ENCODE peak calls at places on chromosomes 6 and 20, in seven cellular contexts. One of them, this sample, is unnamed.
A peak's percentile ranks its signal among the peaks of the same experiment; 100 is the strongest.

GRCh38 chr6:7461416-7461815 is 71.8 kb downstream of the RIOK1 start:
- DNase-seq in AG09309: no peak
- DNase-seq in astrocyte of the spinal cord: no peak
- DNase-seq in fibroblast of the aortic adventitia: no peak
- DNase-seq in tibial nerve: no peak
- DNase-seq in ascending aorta: no peak
- DNase-seq in thyroid gland: no peak
- DNase-seq in this sample: no peak

GRCh38 chr6:140178550-140179334 is 804.3 kb upstream of the CITED2 start:
- DNase-seq in fibroblast of the aortic adventitia: peak; percentile 92
- DNase-seq in tibial nerve: no peak
- DNase-seq in thyroid gland: no peak
- DNase-seq in ascending aorta: no peak
- DNase-seq in astrocyte of the spinal cord: peak; percentile 29
- DNase-seq in AG09309: peak; percentile 75
- DNase-seq in this sample: peak; percentile 49

GRCh38 chr20:1624811-1625690 is 5.2 kb upstream of the SIRPB1 start:
- DNase-seq in fibroblast of the aortic adventitia: no peak
- DNase-seq in ascending aorta: no peak
- DNase-seq in AG09309: no peak
- DNase-seq in astrocyte of the spinal cord: no peak
- DNase-seq in tibial nerve: no peak
- DNase-seq in thyroid gland: no peak
- DNase-seq in this sample: no peak

GRCh38 chr6:144283781-144284473 is 1.2 kb upstream of the UTRN start:
- DNase-seq in tibial nerve: no peak
- DNase-seq in astrocyte of the spinal cord: peak; percentile 51
- DNase-seq in AG09309: no peak
- DNase-seq in ascending aorta: no peak
- DNase-seq in fibroblast of the aortic adventitia: peak; percentile 63
- DNase-seq in thyroid gland: no peak
- DNase-seq in this sample: peak; percentile 62

GRCh38 chr6:71642120-71642519 is 244.2 kb upstream of the RIMS1 start:
- DNase-seq in astrocyte of the spinal cord: no peak
- DNase-seq in fibroblast of the aortic adventitia: no peak
- DNase-seq in AG09309: no peak
- DNase-seq in tibial nerve: no peak
- DNase-seq in thyroid gland: no peak
- DNase-seq in ascending aorta: no peak
- DNase-seq in this sample: no peak

GRCh38 chr6:111992851-111993250 is 61.1 kb upstream of the CCN6 start:
- DNase-seq in astrocyte of the spinal cord: peak; percentile 55
- DNase-seq in fibroblast of the aortic adventitia: no peak
- DNase-seq in AG09309: no peak
- DNase-seq in thyroid gland: no peak
- DNase-seq in ascending aorta: no peak
- DNase-seq in tibial nerve: no peak
- DNase-seq in this sample: peak; percentile 56

GRCh38 chr6:169824848-169825557 is 73.6 kb downstream of the ERMARD start:
- DNase-seq in thyroid gland: no peak
- DNase-seq in tibial nerve: no peak
- DNase-seq in AG09309: no peak
- DNase-seq in ascending aorta: no peak
- DNase-seq in astrocyte of the spinal cord: no peak
- DNase-seq in fibroblast of the aortic adventitia: no peak
- DNase-seq in this sample: no peak

GRCh38 chr6:168032383-168032760 is 34.9 kb downstream of the KIF25 start:
- DNase-seq in AG09309: peak; percentile 46
- DNase-seq in ascending aorta: no peak
- DNase-seq in fibroblast of the aortic adventitia: peak; percentile 67
- DNase-seq in tibial nerve: no peak
- DNase-seq in astrocyte of the spinal cord: peak; percentile 84
- DNase-seq in thyroid gland: no peak
- DNase-seq in this sample: peak; percentile 80

GRCh38 chr20:59441306-59441705 is 140.9 kb downstream of the EDN3 start:
- DNase-seq in thyroid gland: no peak
- DNase-seq in fibroblast of the aortic adventitia: no peak
- DNase-seq in astrocyte of the spinal cord: no peak
- DNase-seq in tibial nerve: no peak
- DNase-seq in AG09309: no peak
- DNase-seq in ascending aorta: no peak
- DNase-seq in this sample: no peak

GRCh38 chr6:127177030-127177928 is 58.8 kb downstream of the RSPO3 start:
- DNase-seq in astrocyte of the spinal cord: peak; percentile 37
- DNase-seq in AG09309: peak; percentile 70
- DNase-seq in thyroid gland: no peak
- DNase-seq in fibroblast of the aortic adventitia: peak; percentile 91
- DNase-seq in ascending aorta: no peak
- DNase-seq in tibial nerve: no peak
- DNase-seq in this sample: peak; percentile 68

GRCh38 chr6:14502551-14502950 is 385.0 kb downstream of the CD83 start:
- DNase-seq in ascending aorta: no peak
- DNase-seq in fibroblast of the aortic adventitia: no peak
- DNase-seq in tibial nerve: no peak
- DNase-seq in AG09309: no peak
- DNase-seq in astrocyte of the spinal cord: no peak
- DNase-seq in thyroid gland: no peak
- DNase-seq in this sample: peak; percentile 47

GRCh38 chr20:22623211-22623610 is 38.8 kb upstream of the FOXA2 start:
- DNase-seq in tibial nerve: no peak
- DNase-seq in fibroblast of the aortic adventitia: no peak
- DNase-seq in astrocyte of the spinal cord: no peak
- DNase-seq in ascending aorta: no peak
- DNase-seq in AG09309: no peak
- DNase-seq in thyroid gland: no peak
- DNase-seq in this sample: peak; percentile 3
- TF ChIP-seq CTCF in tibial nerve: no peak
- TF ChIP-seq CTCF in fibroblast of the aortic adventitia: no peak
- TF ChIP-seq CTCF in astrocyte of the spinal cord: no peak
- TF ChIP-seq CTCF in ascending aorta: no peak
- TF ChIP-seq CTCF in AG09309: no peak
- TF ChIP-seq CTCF in thyroid gland: no peak
- TF ChIP-seq CTCF in this sample: no peak

DNA sequence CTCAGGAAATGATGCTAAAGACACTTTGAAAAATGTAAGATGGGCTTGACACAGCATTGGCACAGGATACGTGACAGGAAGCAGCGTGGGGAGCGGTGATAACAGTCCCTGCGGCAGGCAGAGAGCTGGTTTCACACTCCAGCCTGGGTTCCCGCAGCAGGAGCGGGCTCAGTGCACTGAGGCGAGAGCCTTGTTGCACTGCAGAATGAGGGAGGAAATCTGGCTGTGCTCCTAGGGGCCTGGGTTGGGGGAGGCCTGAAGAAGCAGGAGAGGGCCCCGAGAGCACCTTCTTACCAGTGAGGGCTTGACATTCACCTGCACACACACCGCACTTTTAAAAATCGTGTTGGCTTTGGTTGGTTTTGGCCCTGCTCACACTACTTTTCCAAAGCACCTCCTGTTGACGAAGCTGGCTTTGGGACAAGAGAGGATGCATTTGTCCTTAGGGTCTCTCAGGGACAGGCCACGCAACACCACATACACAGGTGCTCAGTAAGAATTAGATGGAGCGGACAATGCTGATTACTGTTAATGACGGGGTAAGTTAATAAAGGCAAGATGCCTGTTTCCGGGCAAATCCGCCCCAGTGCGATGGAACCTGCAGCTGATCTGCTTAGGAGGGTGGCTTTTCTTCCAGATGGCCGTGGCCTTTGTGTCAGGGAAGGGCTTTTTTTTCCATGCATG is 49.4 kb upstream of the ARMC2 start:
- DNase-seq in astrocyte of the spinal cord: no peak
- DNase-seq in ascending aorta: no peak
- DNase-seq in tibial nerve: no peak
- DNase-seq in fibroblast of the aortic adventitia: no peak
- DNase-seq in AG09309: no peak
- DNase-seq in thyroid gland: peak; percentile 20
- DNase-seq in this sample: peak; percentile 9
- H3K4me3 ChIP-seq in astrocyte of the spinal cord: no peak overlapping the region
- H3K4me3 ChIP-seq in ascending aorta: no peak overlapping the region
- H3K4me3 ChIP-seq in tibial nerve: no peak overlapping the region
- H3K4me3 ChIP-seq in fibroblast of the aortic adventitia: no peak overlapping the region
- H3K4me3 ChIP-seq in AG09309: no peak overlapping the region
- H3K4me3 ChIP-seq in thyroid gland: no peak overlapping the region
- H3K4me3 ChIP-seq in this sample: no peak overlapping the region

GRCh38 chr6:40286721-40287120 is 300.4 kb downstream of the LRFN2 start:
- DNase-seq in ascending aorta: no peak
- DNase-seq in thyroid gland: no peak
- DNase-seq in astrocyte of the spinal cord: no peak
- DNase-seq in AG09309: no peak
- DNase-seq in tibial nerve: no peak
- DNase-seq in fibroblast of the aortic adventitia: no peak
- DNase-seq in this sample: no peak
- TF ChIP-seq CTCF in ascending aorta: no peak
- TF ChIP-seq CTCF in thyroid gland: no peak
- TF ChIP-seq CTCF in astrocyte of the spinal cord: no peak
- TF ChIP-seq CTCF in AG09309: no peak
- TF ChIP-seq CTCF in tibial nerve: no peak
- TF ChIP-seq CTCF in fibroblast of the aortic adventitia: no peak
- TF ChIP-seq CTCF in this sample: no peak

DNA sequence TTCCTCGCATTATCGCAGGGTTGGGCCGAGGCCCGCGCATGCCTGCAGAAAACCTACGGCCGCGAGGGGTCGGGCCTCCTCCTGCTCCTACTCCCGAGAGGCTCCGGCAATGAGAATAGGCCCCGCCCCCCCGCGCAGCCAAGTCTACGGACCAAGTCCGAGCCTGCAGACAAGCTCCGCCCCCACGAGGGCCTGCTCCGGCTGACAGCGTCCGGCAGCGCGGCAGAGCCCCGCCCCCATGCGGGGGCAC is 3.1 kb upstream of the GPSM3 start:
- DNase-seq in tibial nerve: peak; percentile 100
- DNase-seq in thyroid gland: peak; percentile 100
- DNase-seq in AG09309: peak; percentile 99
- DNase-seq in astrocyte of the spinal cord: peak; percentile 100
- DNase-seq in fibroblast of the aortic adventitia: peak; percentile 99
- DNase-seq in ascending aorta: peak; percentile 100
- DNase-seq in this sample: peak; percentile 100
- H3K4me3 ChIP-seq in tibial nerve: peak overlapping the region; percentile 48
- H3K4me3 ChIP-seq in thyroid gland: no peak overlapping the region
- H3K4me3 ChIP-seq in AG09309: no peak overlapping the region
- H3K4me3 ChIP-seq in astrocyte of the spinal cord: no peak overlapping the region
- H3K4me3 ChIP-seq in fibroblast of the aortic adventitia: peak overlapping the region; percentile 95
- H3K4me3 ChIP-seq in ascending aorta: peak overlapping the region; percentile 88
- H3K4me3 ChIP-seq in this sample: peak overlapping the region; percentile 89

DNA sequence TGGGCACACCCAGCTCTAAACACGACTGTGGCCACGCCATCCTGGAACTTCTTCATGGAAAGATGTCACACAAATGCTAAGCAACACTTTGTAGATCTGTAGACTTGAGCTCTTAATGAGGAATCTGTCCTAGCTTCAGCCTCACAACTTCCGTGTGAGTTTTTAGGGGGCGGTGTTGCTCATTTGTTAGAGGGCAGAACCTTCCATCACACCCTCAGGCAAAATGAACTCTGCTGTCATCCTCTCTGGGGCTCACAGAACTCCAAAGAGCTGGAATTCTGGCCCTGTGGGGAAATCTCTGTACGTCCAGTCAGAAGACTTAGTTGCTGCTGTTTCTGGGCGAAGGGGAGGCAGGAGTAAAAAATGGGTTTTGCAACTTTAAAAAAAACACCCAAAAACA is 49.8 kb downstream of the NRN1 start:
- DNase-seq in AG09309: no peak
- DNase-seq in astrocyte of the spinal cord: no peak
- DNase-seq in ascending aorta: no peak
- DNase-seq in fibroblast of the aortic adventitia: no peak
- DNase-seq in tibial nerve: no peak
- DNase-seq in thyroid gland: no peak
- DNase-seq in this sample: no peak
- TF ChIP-seq CTCF in AG09309: no peak
- TF ChIP-seq CTCF in astrocyte of the spinal cord: no peak
- TF ChIP-seq CTCF in ascending aorta: no peak
- TF ChIP-seq CTCF in fibroblast of the aortic adventitia: no peak
- TF ChIP-seq CTCF in tibial nerve: no peak
- TF ChIP-seq CTCF in thyroid gland: no peak
- TF ChIP-seq CTCF in this sample: no peak

GRCh38 chr20:46331612-46332361 is 23.5 kb upstream of the CDH22 start:
- DNase-seq in fibroblast of the aortic adventitia: no peak
- DNase-seq in astrocyte of the spinal cord: no peak
- DNase-seq in tibial nerve: no peak
- DNase-seq in ascending aorta: no peak
- DNase-seq in thyroid gland: peak; percentile 55
- DNase-seq in AG09309: no peak
- DNase-seq in this sample: no peak

GRCh38 chr20:46336735-46337134 is 28.4 kb upstream of the CDH22 start:
- DNase-seq in fibroblast of the aortic adventitia: no peak
- DNase-seq in astrocyte of the spinal cord: no peak
- DNase-seq in ascending aorta: no peak
- DNase-seq in tibial nerve: no peak
- DNase-seq in thyroid gland: no peak
- DNase-seq in AG09309: no peak
- DNase-seq in this sample: no peak

GRCh38 chr20:46333136-46333991 is 25.1 kb upstream of the CDH22 start:
- DNase-seq in thyroid gland: no peak
- DNase-seq in fibroblast of the aortic adventitia: no peak
- DNase-seq in tibial nerve: no peak
- DNase-seq in ascending aorta: no peak
- DNase-seq in astrocyte of the spinal cord: no peak
- DNase-seq in AG09309: no peak
- DNase-seq in this sample: no peak

GRCh38 chr20:46332373-46333135 is 24.3 kb upstream of the CDH22 start:
- DNase-seq in AG09309: no peak
- DNase-seq in thyroid gland: no peak
- DNase-seq in ascending aorta: no peak
- DNase-seq in astrocyte of the spinal cord: no peak
- DNase-seq in tibial nerve: no peak
- DNase-seq in fibroblast of the aortic adventitia: no peak
- DNase-seq in this sample: no peak

DNA sequence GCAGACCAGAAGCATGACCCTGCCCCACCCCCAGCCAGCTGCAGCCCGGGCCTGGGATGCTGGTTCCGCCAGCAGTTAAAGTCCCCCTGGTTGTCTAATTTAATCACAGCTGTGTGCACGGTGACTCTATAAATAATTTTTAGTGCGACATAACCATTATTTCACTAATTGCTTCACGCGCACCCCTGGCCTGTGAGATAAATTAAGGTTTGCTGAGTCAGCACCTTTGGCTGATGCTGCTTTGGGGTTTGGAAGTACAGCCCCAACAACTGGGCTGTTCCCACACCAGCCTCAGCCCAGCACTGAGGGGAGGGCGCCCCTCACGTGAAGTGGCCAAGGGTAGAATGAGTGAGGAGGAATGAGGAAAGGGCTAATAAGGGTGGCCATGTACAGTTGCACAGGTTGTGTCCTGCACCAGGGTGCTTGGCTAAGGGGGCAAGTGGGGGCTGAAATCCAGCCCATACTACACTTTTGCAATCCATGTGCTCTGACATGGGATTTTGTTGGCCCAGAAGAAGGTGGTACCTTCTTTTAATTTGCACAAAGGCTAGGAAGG is 26.2 kb upstream of the CDH22 start:
- DNase-seq in fibroblast of the aortic adventitia: no peak
- DNase-seq in AG09309: no peak
- DNase-seq in astrocyte of the spinal cord: no peak
- DNase-seq in tibial nerve: no peak
- DNase-seq in ascending aorta: no peak
- DNase-seq in thyroid gland: no peak
- DNase-seq in this sample: no peak
- H3K4me3 ChIP-seq in fibroblast of the aortic adventitia: no peak overlapping the region
- H3K4me3 ChIP-seq in AG09309: no peak overlapping the region
- H3K4me3 ChIP-seq in astrocyte of the spinal cord: no peak overlapping the region
- H3K4me3 ChIP-seq in tibial nerve: no peak overlapping the region
- H3K4me3 ChIP-seq in ascending aorta: no peak overlapping the region
- H3K4me3 ChIP-seq in thyroid gland: no peak overlapping the region
- H3K4me3 ChIP-seq in this sample: no peak overlapping the region

GRCh38 chr20:52800734-52801627 is 171.2 kb upstream of the TSHZ2 start:
- DNase-seq in fibroblast of the aortic adventitia: no peak
- DNase-seq in tibial nerve: no peak
- DNase-seq in astrocyte of the spinal cord: no peak
- DNase-seq in ascending aorta: no peak
- DNase-seq in AG09309: no peak
- DNase-seq in thyroid gland: no peak
- DNase-seq in this sample: no peak
- TF ChIP-seq CTCF in fibroblast of the aortic adventitia: no peak
- TF ChIP-seq CTCF in tibial nerve: no peak
- TF ChIP-seq CTCF in astrocyte of the spinal cord: no peak
- TF ChIP-seq CTCF in ascending aorta: no peak
- TF ChIP-seq CTCF in AG09309: no peak
- TF ChIP-seq CTCF in thyroid gland: no peak
- TF ChIP-seq CTCF in this sample: no peak

This sample was measured in choroid plexus epithelial cell.